ENCODE peak calls at places on chromosome 19, in six cellular contexts. One of them, this sample, is unnamed.
A peak's percentile ranks its signal among the peaks of the same experiment; 100 is the strongest.

GRCh38 chr19:39407394-39407643 is 672 bp downstream of the ZFP36 start:
- DNase-seq in ovary: peak; percentile 68
- DNase-seq in transverse colon: no peak
- DNase-seq in tibial nerve: no peak
- DNase-seq in A549: no peak
- DNase-seq in GM12878: no peak
- DNase-seq in this sample: no peak

GRCh38 chr19:34994286-34994642 is 5.9 kb upstream of the GRAMD1A start:
- DNase-seq in ovary: no peak
- DNase-seq in tibial nerve: no peak
- DNase-seq in transverse colon: no peak
- DNase-seq in A549: no peak
- DNase-seq in GM12878: no peak
- DNase-seq in this sample: no peak

GRCh38 chr19:11506101-11506555 is 489 bp upstream of the ZNF653 start:
- DNase-seq in ovary: no peak
- DNase-seq in GM12878: no peak
- DNase-seq in A549: no peak
- DNase-seq in transverse colon: no peak
- DNase-seq in tibial nerve: no peak
- DNase-seq in this sample: no peak

GRCh38 chr19:54464044-54464623 is 556 bp upstream of the LENG9 start:
- DNase-seq in ovary: peak; percentile 86
- DNase-seq in transverse colon: peak; percentile 97
- DNase-seq in GM12878: peak; percentile 96
- DNase-seq in tibial nerve: peak; percentile 72
- DNase-seq in A549: peak; percentile 99
- DNase-seq in this sample: peak; percentile 98

GRCh38 chr19:50801107-50801506 is 10.9 kb downstream of the ACP4 start:
- DNase-seq in ovary: no peak
- DNase-seq in GM12878: no peak
- DNase-seq in A549: no peak
- DNase-seq in tibial nerve: no peak
- DNase-seq in transverse colon: no peak
- DNase-seq in this sample: no peak

GRCh38 chr19:17073869-17074627 is 1.2 kb downstream of the HAUS8 start:
- DNase-seq in transverse colon: peak; percentile 42
- DNase-seq in GM12878: no peak
- DNase-seq in ovary: no peak
- DNase-seq in tibial nerve: no peak
- DNase-seq in A549: no peak
- DNase-seq in this sample: no peak

GRCh38 chr19:18629166-18630088 is 7.4 kb upstream of the KLHL26 start:
- DNase-seq in tibial nerve: peak; percentile 72
- DNase-seq in A549: no peak
- DNase-seq in transverse colon: no peak
- DNase-seq in ovary: no peak
- DNase-seq in GM12878: no peak
- DNase-seq in this sample: no peak

GRCh38 chr19:17683078-17683477 is 5.1 kb downstream of the UNC13A start:
- DNase-seq in tibial nerve: no peak
- DNase-seq in transverse colon: no peak
- DNase-seq in GM12878: no peak
- DNase-seq in ovary: no peak
- DNase-seq in A549: no peak
- DNase-seq in this sample: no peak

GRCh38 chr19:53906211-53907192 is 2.6 kb upstream of the CACNG7 start:
- DNase-seq in ovary: no peak
- DNase-seq in GM12878: no peak
- DNase-seq in transverse colon: peak; percentile 36
- DNase-seq in A549: no peak
- DNase-seq in tibial nerve: peak; percentile 24
- DNase-seq in this sample: peak; percentile 86

GRCh38 chr19:50673118-50673517 is 23.9 kb downstream of the C19orf81 start:
- DNase-seq in transverse colon: no peak
- DNase-seq in tibial nerve: no peak
- DNase-seq in A549: no peak
- DNase-seq in GM12878: no peak
- DNase-seq in ovary: no peak
- DNase-seq in this sample: no peak

GRCh38 chr19:32658075-32658474 is 16.9 kb downstream of the ANKRD27 start:
- DNase-seq in A549: no peak
- DNase-seq in ovary: no peak
- DNase-seq in tibial nerve: no peak
- DNase-seq in GM12878: no peak
- DNase-seq in transverse colon: no peak
- DNase-seq in this sample: no peak

GRCh38 chr19:14073925-14074838 is 1.6 kb downstream of the MISP3 start:
- DNase-seq in tibial nerve: peak; percentile 23
- DNase-seq in transverse colon: peak; percentile 78
- DNase-seq in ovary: no peak
- DNase-seq in A549: no peak
- DNase-seq in GM12878: no peak
- DNase-seq in this sample: no peak

GRCh38 chr19:32817252-32817912 is 52.2 kb downstream of the SLC7A9 start:
- DNase-seq in A549: no peak
- DNase-seq in GM12878: no peak
- DNase-seq in transverse colon: peak; percentile 15
- DNase-seq in tibial nerve: no peak
- DNase-seq in ovary: no peak
- DNase-seq in this sample: no peak

GRCh38 chr19:57118848-57119247 is 937 bp upstream of the USP29 start:
- DNase-seq in tibial nerve: no peak
- DNase-seq in transverse colon: no peak
- DNase-seq in A549: no peak
- DNase-seq in GM12878: no peak
- DNase-seq in ovary: no peak
- DNase-seq in this sample: no peak

GRCh38 chr19:29508181-29508580 is 17.6 kb upstream of the VSTM2B start:
- DNase-seq in GM12878: no peak
- DNase-seq in ovary: no peak
- DNase-seq in transverse colon: no peak
- DNase-seq in A549: no peak
- DNase-seq in tibial nerve: no peak
- DNase-seq in this sample: no peak

GRCh38 chr19:10832659-10833296 is 3.2 kb downstream of the TMED1 start:
- DNase-seq in GM12878: no peak
- DNase-seq in tibial nerve: no peak
- DNase-seq in A549: no peak
- DNase-seq in ovary: no peak
- DNase-seq in transverse colon: no peak
- DNase-seq in this sample: no peak

GRCh38 chr19:30381366-30381765 is 9.2 kb downstream of the ZNF536 start:
- DNase-seq in A549: no peak
- DNase-seq in GM12878: no peak
- DNase-seq in transverse colon: no peak
- DNase-seq in tibial nerve: no peak
- DNase-seq in ovary: no peak
- DNase-seq in this sample: no peak

GRCh38 chr19:48465215-48465614 is 4.0 kb upstream of the CYTH2 start:
- DNase-seq in GM12878: no peak
- DNase-seq in ovary: no peak
- DNase-seq in transverse colon: no peak
- DNase-seq in A549: no peak
- DNase-seq in tibial nerve: no peak
- DNase-seq in this sample: no peak

GRCh38 chr19:39520541-39521204 is 5.7 kb downstream of the SELENOV start:
- DNase-seq in GM12878: no peak
- DNase-seq in A549: no peak
- DNase-seq in tibial nerve: no peak
- DNase-seq in transverse colon: no peak
- DNase-seq in ovary: no peak
- DNase-seq in this sample: no peak

GRCh38 chr19:57903298-57904174 is 12.9 kb downstream of the ZNF417 start:
- DNase-seq in A549: peak; percentile 43
- DNase-seq in ovary: no peak
- DNase-seq in GM12878: no peak
- DNase-seq in transverse colon: no peak
- DNase-seq in tibial nerve: no peak
- DNase-seq in this sample: no peak

GRCh38 chr19:30968841-30969399 is 380.3 kb downstream of the TSHZ3 start:
- DNase-seq in A549: no peak
- DNase-seq in ovary: no peak
- DNase-seq in transverse colon: no peak
- DNase-seq in GM12878: no peak
- DNase-seq in tibial nerve: no peak
- DNase-seq in this sample: no peak

GRCh38 chr19:51016798-51017683 is 2.5 kb downstream of the KLK10 start:
- DNase-seq in transverse colon: peak; percentile 67
- DNase-seq in GM12878: no peak
- DNase-seq in A549: peak; percentile 87
- DNase-seq in tibial nerve: peak; percentile 9
- DNase-seq in ovary: peak; percentile 89
- DNase-seq in this sample: peak; percentile 26

GRCh38 chr19:4748589-4748988 is 24.9 kb upstream of the DPP9 start:
- DNase-seq in transverse colon: no peak
- DNase-seq in ovary: no peak
- DNase-seq in GM12878: no peak
- DNase-seq in tibial nerve: no peak
- DNase-seq in A549: no peak
- DNase-seq in this sample: no peak

GRCh38 chr19:31991984-31992655 is 353.3 kb upstream of the ZNF507 start:
- DNase-seq in GM12878: no peak
- DNase-seq in tibial nerve: no peak
- DNase-seq in ovary: no peak
- DNase-seq in transverse colon: no peak
- DNase-seq in A549: no peak
- DNase-seq in this sample: peak; percentile 24

GRCh38 chr19:31675187-31675913 is 326.1 kb upstream of the TSHZ3 start:
- DNase-seq in transverse colon: no peak
- DNase-seq in GM12878: no peak
- DNase-seq in tibial nerve: no peak
- DNase-seq in A549: no peak
- DNase-seq in ovary: no peak
- DNase-seq in this sample: no peak

GRCh38 chr19:40006273-40006691 is 9.4 kb downstream of the ZNF546 start:
- DNase-seq in GM12878: no peak
- DNase-seq in transverse colon: no peak
- DNase-seq in A549: no peak
- DNase-seq in ovary: no peak
- DNase-seq in tibial nerve: no peak
- DNase-seq in this sample: no peak

GRCh38 chr19:16749326-16749725 is 29.7 kb downstream of the NWD1 start:
- DNase-seq in tibial nerve: no peak
- DNase-seq in transverse colon: no peak
- DNase-seq in A549: no peak
- DNase-seq in GM12878: no peak
- DNase-seq in ovary: no peak
- DNase-seq in this sample: no peak

GRCh38 chr19:18231775-18232174 is 5.5 kb upstream of the PDE4C start:
- DNase-seq in transverse colon: no peak
- DNase-seq in tibial nerve: no peak
- DNase-seq in ovary: no peak
- DNase-seq in GM12878: no peak
- DNase-seq in A549: no peak
- DNase-seq in this sample: no peak

GRCh38 chr19:2546128-2547032 is 70.5 kb downstream of the GADD45B start:
- DNase-seq in tibial nerve: peak; percentile 67
- DNase-seq in ovary: peak; percentile 71
- DNase-seq in GM12878: no peak
- DNase-seq in transverse colon: peak; percentile 64
- DNase-seq in A549: no peak
- DNase-seq in this sample: peak; percentile 95

GRCh38 chr19:2544576-2545415 is 68.9 kb downstream of the GADD45B start:
- DNase-seq in GM12878: no peak
- DNase-seq in ovary: no peak
- DNase-seq in tibial nerve: no peak
- DNase-seq in transverse colon: no peak
- DNase-seq in A549: no peak
- DNase-seq in this sample: no peak

GRCh38 chr19:2540646-2541454 is 64.9 kb downstream of the GADD45B start:
- DNase-seq in tibial nerve: peak; percentile 78
- DNase-seq in A549: peak; percentile 97
- DNase-seq in transverse colon: peak; percentile 82
- DNase-seq in GM12878: no peak
- DNase-seq in ovary: peak; percentile 87
- DNase-seq in this sample: peak; percentile 93

GRCh38 chr19:2542341-2543069 is 66.6 kb downstream of the GADD45B start:
- DNase-seq in A549: peak; percentile 57
- DNase-seq in tibial nerve: no peak
- DNase-seq in ovary: no peak
- DNase-seq in transverse colon: peak; percentile 34
- DNase-seq in GM12878: no peak
- DNase-seq in this sample: no peak

GRCh38 chr19:2543463-2544442 is 67.8 kb downstream of the GADD45B start:
- DNase-seq in A549: peak; percentile 93
- DNase-seq in GM12878: no peak
- DNase-seq in transverse colon: peak; percentile 90
- DNase-seq in ovary: peak; percentile 94
- DNase-seq in tibial nerve: peak; percentile 88
- DNase-seq in this sample: peak; percentile 96
- TF ChIP-seq EP300 in A549: no peak
- TF ChIP-seq EP300 in GM12878: no peak
- TF ChIP-seq EP300 in transverse colon: peak; percentile 94
- TF ChIP-seq EP300 in ovary: peak; percentile 92
- TF ChIP-seq EP300 in tibial nerve: peak; percentile 97
- TF ChIP-seq EP300 in this sample: peak; percentile 98

DNA sequence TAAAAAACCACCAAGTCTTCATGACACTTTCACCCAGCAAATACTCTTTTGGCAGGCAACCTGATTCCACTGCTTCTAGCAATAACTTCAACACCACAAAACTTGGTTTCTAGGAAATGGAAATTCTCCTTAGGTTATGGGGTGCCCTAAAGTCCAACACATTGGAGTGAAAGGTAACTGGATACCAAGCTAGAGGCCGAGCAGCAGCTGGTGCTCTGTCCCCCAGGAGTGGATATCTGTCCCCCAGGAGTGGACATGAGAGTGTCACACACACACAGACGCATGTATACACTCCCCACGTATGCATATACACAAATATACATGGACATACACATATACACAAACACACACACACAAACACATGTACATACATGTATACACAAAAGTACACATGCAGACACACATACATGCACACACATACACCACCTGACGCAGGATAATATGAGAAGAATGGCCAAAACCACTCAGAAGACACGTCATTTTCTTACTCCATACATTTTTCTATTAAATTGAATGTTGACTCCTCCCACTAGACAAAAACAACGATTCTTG is 50.8 kb downstream of the RFX2 start:
- DNase-seq in transverse colon: no peak
- DNase-seq in ovary: no peak
- DNase-seq in A549: no peak
- DNase-seq in GM12878: no peak
- DNase-seq in tibial nerve: no peak
- DNase-seq in this sample: no peak
- H3K4me1 ChIP-seq in transverse colon: peaks cover 88% of the 10 kb centered on the region
- H3K4me1 ChIP-seq in ovary: peaks cover 33% of the 10 kb centered on the region
- H3K4me1 ChIP-seq in A549: peaks cover 47% of the 10 kb centered on the region
- H3K4me1 ChIP-seq in GM12878: no peaks in the 10 kb centered on the region
- H3K4me1 ChIP-seq in tibial nerve: peaks cover 23% of the 10 kb centered on the region
- H3K4me1 ChIP-seq in this sample: peaks cover 76% of the 10 kb centered on the region

GRCh38 chr19:49640113-49640898 is at the start of gene RRAS:
- DNase-seq in ovary: peak; percentile 100
- DNase-seq in transverse colon: peak; percentile 100
- DNase-seq in tibial nerve: peak; percentile 99
- DNase-seq in GM12878: peak; percentile 100
- DNase-seq in A549: peak; percentile 100
- DNase-seq in this sample: peak; percentile 100
- TF ChIP-seq EP300 in ovary: peak; percentile 81
- TF ChIP-seq EP300 in transverse colon: peak; percentile 61
- TF ChIP-seq EP300 in tibial nerve: peak; percentile 98
- TF ChIP-seq EP300 in GM12878: no peak
- TF ChIP-seq EP300 in A549: peak; percentile 13
- TF ChIP-seq EP300 in this sample: peak; percentile 80

GRCh38 chr19:46633130-46633529 is 2.9 kb downstream of the GNG8 start:
- DNase-seq in tibial nerve: no peak
- DNase-seq in transverse colon: no peak
- DNase-seq in A549: no peak
- DNase-seq in GM12878: no peak
- DNase-seq in ovary: no peak
- DNase-seq in this sample: no peak
- H3K4me1 ChIP-seq in tibial nerve: peaks cover 15% of the 10 kb centered on the region
- H3K4me1 ChIP-seq in transverse colon: peaks cover 22% of the 10 kb centered on the region
- H3K4me1 ChIP-seq in A549: peaks cover 18% of the 10 kb centered on the region
- H3K4me1 ChIP-seq in GM12878: peaks cover 14% of the 10 kb centered on the region
- H3K4me1 ChIP-seq in ovary: no peaks in the 10 kb centered on the region
- H3K4me1 ChIP-seq in this sample: peaks cover 19% of the 10 kb centered on the region

This sample was measured in upper lobe of left lung.